ENCODE peak calls at places on chromosomes 7 and 10, in four cellular contexts. One of them, this sample, is unnamed.
A peak's percentile ranks its signal among the peaks of the same experiment; 100 is the strongest.

GRCh38 chr10:102673961-102674511 is 29.8 kb downstream of the TRIM8 start:
- DNase-seq in hypothalamus: no peak
- DNase-seq in activated CD8-positive, alpha-beta memory T cell treated with anti-CD3 and anti-CD28 coated beads, Interleukin-2, amount 50 U/mL, for 48 hours: peak; percentile 78
- DNase-seq in right lobe of liver: no peak
- DNase-seq in this sample: no peak

GRCh38 chr7:109873296-109873695 is 1217.6 kb upstream of the LRRN3 start:
- DNase-seq in hypothalamus: no peak
- DNase-seq in activated CD8-positive, alpha-beta memory T cell treated with anti-CD3 and anti-CD28 coated beads, Interleukin-2, amount 50 U/mL, for 48 hours: no peak
- DNase-seq in right lobe of liver: no peak
- DNase-seq in this sample: no peak

GRCh38 chr10:85642421-85643170 is 724.0 kb downstream of the GRID1 start:
- DNase-seq in hypothalamus: no peak
- DNase-seq in activated CD8-positive, alpha-beta memory T cell treated with anti-CD3 and anti-CD28 coated beads, Interleukin-2, amount 50 U/mL, for 48 hours: no peak
- DNase-seq in right lobe of liver: no peak
- DNase-seq in this sample: no peak

GRCh38 chr10:101672536-101672935 is 22.4 kb downstream of the FBXW4 start:
- DNase-seq in hypothalamus: no peak
- DNase-seq in activated CD8-positive, alpha-beta memory T cell treated with anti-CD3 and anti-CD28 coated beads, Interleukin-2, amount 50 U/mL, for 48 hours: no peak
- DNase-seq in right lobe of liver: peak; percentile 87
- DNase-seq in this sample: no peak

GRCh38 chr7:70647801-70648491 is 484.0 kb upstream of the GALNT17 start:
- DNase-seq in hypothalamus: no peak
- DNase-seq in activated CD8-positive, alpha-beta memory T cell treated with anti-CD3 and anti-CD28 coated beads, Interleukin-2, amount 50 U/mL, for 48 hours: peak; percentile 83
- DNase-seq in right lobe of liver: no peak
- DNase-seq in this sample: no peak

GRCh38 chr10:4334853-4335252 is 491.2 kb upstream of the AKR1E2 start:
- DNase-seq in hypothalamus: no peak
- DNase-seq in activated CD8-positive, alpha-beta memory T cell treated with anti-CD3 and anti-CD28 coated beads, Interleukin-2, amount 50 U/mL, for 48 hours: no peak
- DNase-seq in right lobe of liver: no peak
- DNase-seq in this sample: no peak

GRCh38 chr10:30500963-30501504 is 67.0 kb downstream of the MAP3K8 start:
- DNase-seq in hypothalamus: no peak
- DNase-seq in activated CD8-positive, alpha-beta memory T cell treated with anti-CD3 and anti-CD28 coated beads, Interleukin-2, amount 50 U/mL, for 48 hours: no peak
- DNase-seq in right lobe of liver: no peak
- DNase-seq in this sample: no peak

GRCh38 chr7:105399043-105399725 is 10.5 kb upstream of the SRPK2 start:
- DNase-seq in hypothalamus: no peak
- DNase-seq in activated CD8-positive, alpha-beta memory T cell treated with anti-CD3 and anti-CD28 coated beads, Interleukin-2, amount 50 U/mL, for 48 hours: no peak
- DNase-seq in right lobe of liver: no peak
- DNase-seq in this sample: no peak

GRCh38 chr10:22710139-22710745 is 4.1 kb downstream of the PIP4K2A start:
- DNase-seq in hypothalamus: no peak
- DNase-seq in activated CD8-positive, alpha-beta memory T cell treated with anti-CD3 and anti-CD28 coated beads, Interleukin-2, amount 50 U/mL, for 48 hours: no peak
- DNase-seq in right lobe of liver: no peak
- DNase-seq in this sample: no peak

GRCh38 chr10:69952801-69953200 is 99.8 kb upstream of the MACROH2A2 start:
- DNase-seq in hypothalamus: no peak
- DNase-seq in activated CD8-positive, alpha-beta memory T cell treated with anti-CD3 and anti-CD28 coated beads, Interleukin-2, amount 50 U/mL, for 48 hours: no peak
- DNase-seq in right lobe of liver: no peak
- DNase-seq in this sample: no peak

GRCh38 chr10:79116801-79117723 is 48.3 kb downstream of the ZMIZ1 start:
- DNase-seq in hypothalamus: no peak
- DNase-seq in activated CD8-positive, alpha-beta memory T cell treated with anti-CD3 and anti-CD28 coated beads, Interleukin-2, amount 50 U/mL, for 48 hours: no peak
- DNase-seq in right lobe of liver: no peak
- DNase-seq in this sample: no peak

GRCh38 chr10:6600224-6600987 is 20.3 kb upstream of the PRKCQ start:
- DNase-seq in hypothalamus: no peak
- DNase-seq in activated CD8-positive, alpha-beta memory T cell treated with anti-CD3 and anti-CD28 coated beads, Interleukin-2, amount 50 U/mL, for 48 hours: no peak
- DNase-seq in right lobe of liver: no peak
- DNase-seq in this sample: no peak

GRCh38 chr7:20021834-20022233 is 195.3 kb downstream of the MACC1 start:
- DNase-seq in hypothalamus: no peak
- DNase-seq in activated CD8-positive, alpha-beta memory T cell treated with anti-CD3 and anti-CD28 coated beads, Interleukin-2, amount 50 U/mL, for 48 hours: no peak
- DNase-seq in right lobe of liver: no peak
- DNase-seq in this sample: no peak

GRCh38 chr7:121126801-121127534 is 138.5 kb downstream of the CPED1 start:
- DNase-seq in hypothalamus: no peak
- DNase-seq in activated CD8-positive, alpha-beta memory T cell treated with anti-CD3 and anti-CD28 coated beads, Interleukin-2, amount 50 U/mL, for 48 hours: no peak
- DNase-seq in right lobe of liver: no peak
- DNase-seq in this sample: no peak

GRCh38 chr10:128877141-128877540 is 589.9 kb upstream of the MGMT start:
- DNase-seq in hypothalamus: no peak
- DNase-seq in activated CD8-positive, alpha-beta memory T cell treated with anti-CD3 and anti-CD28 coated beads, Interleukin-2, amount 50 U/mL, for 48 hours: no peak
- DNase-seq in right lobe of liver: no peak
- DNase-seq in this sample: no peak

GRCh38 chr7:74726309-74727101 is 47.3 kb upstream of the NCF1 start:
- DNase-seq in hypothalamus: no peak
- DNase-seq in activated CD8-positive, alpha-beta memory T cell treated with anti-CD3 and anti-CD28 coated beads, Interleukin-2, amount 50 U/mL, for 48 hours: no peak
- DNase-seq in right lobe of liver: no peak
- DNase-seq in this sample: no peak

GRCh38 chr7:133910761-133911160 is 216.4 kb upstream of the LRGUK start:
- DNase-seq in hypothalamus: no peak
- DNase-seq in activated CD8-positive, alpha-beta memory T cell treated with anti-CD3 and anti-CD28 coated beads, Interleukin-2, amount 50 U/mL, for 48 hours: no peak
- DNase-seq in right lobe of liver: no peak
- DNase-seq in this sample: no peak

GRCh38 chr10:62681211-62681940 is 123.1 kb upstream of the ADO start:
- DNase-seq in hypothalamus: no peak
- DNase-seq in activated CD8-positive, alpha-beta memory T cell treated with anti-CD3 and anti-CD28 coated beads, Interleukin-2, amount 50 U/mL, for 48 hours: peak; percentile 85
- DNase-seq in right lobe of liver: no peak
- DNase-seq in this sample: no peak

GRCh38 chr10:96500519-96500918 is 13.2 kb downstream of the TLL2 start:
- DNase-seq in hypothalamus: no peak
- DNase-seq in activated CD8-positive, alpha-beta memory T cell treated with anti-CD3 and anti-CD28 coated beads, Interleukin-2, amount 50 U/mL, for 48 hours: no peak
- DNase-seq in right lobe of liver: no peak
- DNase-seq in this sample: no peak

GRCh38 chr10:132960071-132960472 is 17.7 kb upstream of the CFAP46 start:
- DNase-seq in hypothalamus: no peak
- DNase-seq in activated CD8-positive, alpha-beta memory T cell treated with anti-CD3 and anti-CD28 coated beads, Interleukin-2, amount 50 U/mL, for 48 hours: no peak
- DNase-seq in right lobe of liver: peak; percentile 44
- DNase-seq in this sample: no peak

GRCh38 chr10:93199221-93199681 is 125.6 kb downstream of the CYP26A1 start:
- DNase-seq in hypothalamus: no peak
- DNase-seq in activated CD8-positive, alpha-beta memory T cell treated with anti-CD3 and anti-CD28 coated beads, Interleukin-2, amount 50 U/mL, for 48 hours: no peak
- DNase-seq in right lobe of liver: peak; percentile 86
- DNase-seq in this sample: no peak

GRCh38 chr10:68543004-68543918 is 15.9 kb upstream of the SLC25A16 start:
- DNase-seq in hypothalamus: no peak
- DNase-seq in activated CD8-positive, alpha-beta memory T cell treated with anti-CD3 and anti-CD28 coated beads, Interleukin-2, amount 50 U/mL, for 48 hours: no peak
- DNase-seq in right lobe of liver: peak; percentile 48
- DNase-seq in this sample: no peak

GRCh38 chr7:39667354-39667923 is 44.1 kb downstream of the RALA start:
- DNase-seq in hypothalamus: no peak
- DNase-seq in activated CD8-positive, alpha-beta memory T cell treated with anti-CD3 and anti-CD28 coated beads, Interleukin-2, amount 50 U/mL, for 48 hours: no peak
- DNase-seq in right lobe of liver: no peak
- DNase-seq in this sample: no peak

GRCh38 chr10:12405342-12406320 is 56.3 kb downstream of the CAMK1D start:
- DNase-seq in hypothalamus: no peak
- DNase-seq in activated CD8-positive, alpha-beta memory T cell treated with anti-CD3 and anti-CD28 coated beads, Interleukin-2, amount 50 U/mL, for 48 hours: peak; percentile 29
- DNase-seq in right lobe of liver: no peak
- DNase-seq in this sample: no peak

GRCh38 chr10:28677889-28678686 is 767 bp downstream of the BAMBI start:
- DNase-seq in hypothalamus: no peak
- DNase-seq in activated CD8-positive, alpha-beta memory T cell treated with anti-CD3 and anti-CD28 coated beads, Interleukin-2, amount 50 U/mL, for 48 hours: peak; percentile 69
- DNase-seq in right lobe of liver: peak; percentile 59
- DNase-seq in this sample: no peak

GRCh38 chr10:9038146-9038714 is 983.7 kb downstream of the GATA3 start:
- DNase-seq in hypothalamus: no peak
- DNase-seq in activated CD8-positive, alpha-beta memory T cell treated with anti-CD3 and anti-CD28 coated beads, Interleukin-2, amount 50 U/mL, for 48 hours: no peak
- DNase-seq in right lobe of liver: peak; percentile 72
- DNase-seq in this sample: no peak

GRCh38 chr10:123995461-123996131 is 97.8 kb downstream of the CHST15 start:
- DNase-seq in hypothalamus: no peak
- DNase-seq in activated CD8-positive, alpha-beta memory T cell treated with anti-CD3 and anti-CD28 coated beads, Interleukin-2, amount 50 U/mL, for 48 hours: peak; percentile 60
- DNase-seq in right lobe of liver: peak; percentile 70
- DNase-seq in this sample: no peak

GRCh38 chr7:127920787-127921438 is 110.3 kb downstream of the LRRC4 start:
- DNase-seq in hypothalamus: no peak
- DNase-seq in activated CD8-positive, alpha-beta memory T cell treated with anti-CD3 and anti-CD28 coated beads, Interleukin-2, amount 50 U/mL, for 48 hours: no peak
- DNase-seq in right lobe of liver: no peak
- DNase-seq in this sample: no peak